ENCODE peak calls at places on chromosomes 11 and 22, in five cellular contexts. T, N, D, B and V are unnamed samples.

GRCh38 chr11:111392552-111392951 is 13.5 kb upstream of the POU2AF1 start:
- DNase-seq in T (no peak), N (no peak), D (no peak), B (no peak), V (no peak)

GRCh38 chr11:87298155-87298554 is 260.4 kb downstream of the TMEM135 start:
- DNase-seq in T (no peak), N (no peak), D (no peak), B (no peak), V (no peak)

GRCh38 chr11:128904872-128905344 is 13.8 kb downstream of the KCNJ5 start:
- DNase-seq in T (no peak), N (peak; percentile 3), D (no peak), B (no peak), V (no peak)

GRCh38 chr11:59615637-59616395 is at the start of gene OSBP:
- DNase-seq in T (peak; percentile 100), N (peak; percentile 100), D (peak; percentile 99), B (peak; percentile 96), V (peak; percentile 100)

GRCh38 chr22:25120093-25120561 is 79.5 kb upstream of the CRYBB3 start:
- DNase-seq in T (no peak), N (no peak), D (peak; percentile 77), B (no peak), V (peak; percentile 39)

GRCh38 chr11:75576017-75576416 is 14.0 kb downstream of the SERPINH1 start:
- DNase-seq in T (no peak), N (no peak), D (no peak), B (no peak), V (no peak)

GRCh38 chr11:17479284-17480214 is 2.9 kb upstream of the ABCC8 start:
- DNase-seq in T (peak; percentile 54), N (peak; percentile 34), D (peak; percentile 53), B (no peak), V (no peak)

GRCh38 chr11:7487360-7487759 is 2.1 kb downstream of the OLFML1 start:
- DNase-seq in T (no peak), N (no peak), D (no peak), B (no peak), V (no peak)

GRCh38 chr22:43471186-43471585 is 59.4 kb downstream of the MPPED1 start:
- DNase-seq in T (no peak), N (no peak), D (no peak), B (no peak), V (no peak)

GRCh38 chr11:102882389-102883024 is 7.7 kb upstream of the MMP12 start:
- DNase-seq in T (no peak), N (no peak), D (no peak), B (no peak), V (peak; percentile 48)

DNA sequence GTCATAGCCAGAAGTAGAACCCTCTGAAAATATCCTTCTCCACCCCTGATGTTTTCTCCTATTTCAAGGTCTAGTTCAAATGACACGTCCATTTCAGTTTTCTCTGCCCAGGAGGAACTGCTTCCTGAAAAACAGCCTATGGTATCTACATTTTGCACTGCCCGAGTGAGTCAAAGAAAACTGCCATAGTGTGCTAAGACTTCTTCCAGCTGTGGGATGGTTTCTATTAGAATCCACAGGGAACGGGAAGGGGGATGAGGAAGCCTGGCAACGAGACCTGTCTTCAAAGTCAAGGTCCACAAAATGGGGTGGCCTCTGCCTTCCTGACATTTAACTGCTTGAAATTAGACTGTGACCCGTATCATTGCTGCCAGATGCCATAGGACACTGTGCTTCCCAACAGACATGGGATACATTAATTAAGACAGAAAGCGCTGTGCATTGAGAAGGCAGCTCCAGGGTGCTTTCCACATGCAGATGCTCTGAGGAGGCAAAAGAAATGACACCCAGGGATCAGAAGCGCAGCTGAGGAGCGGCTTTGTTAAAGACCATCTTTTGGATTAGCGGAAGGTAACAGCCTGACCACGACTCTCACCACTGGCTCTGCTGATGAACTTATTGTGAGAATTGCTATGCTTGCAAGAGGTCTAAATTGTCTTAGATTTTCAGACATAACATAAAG is 39.4 kb upstream of the NUP50 start:
- DNase-seq in T (no peak), N (no peak), D (no peak), B (no peak), V (no peak)
- H3K27ac ChIP-seq in T (no peak overlapping the region), N (no peak overlapping the region), D (no peak overlapping the region), B (no peak overlapping the region), V (no peak overlapping the region)

GRCh38 chr11:133029096-133029495 is 503.2 kb downstream of the OPCML start:
- DNase-seq in T (no peak), N (no peak), D (no peak), B (no peak), V (no peak)
- H3K27ac ChIP-seq in T (no peak overlapping the region), N (no peak overlapping the region), D (no peak overlapping the region), B (no peak overlapping the region), V (no peak overlapping the region)

DNA sequence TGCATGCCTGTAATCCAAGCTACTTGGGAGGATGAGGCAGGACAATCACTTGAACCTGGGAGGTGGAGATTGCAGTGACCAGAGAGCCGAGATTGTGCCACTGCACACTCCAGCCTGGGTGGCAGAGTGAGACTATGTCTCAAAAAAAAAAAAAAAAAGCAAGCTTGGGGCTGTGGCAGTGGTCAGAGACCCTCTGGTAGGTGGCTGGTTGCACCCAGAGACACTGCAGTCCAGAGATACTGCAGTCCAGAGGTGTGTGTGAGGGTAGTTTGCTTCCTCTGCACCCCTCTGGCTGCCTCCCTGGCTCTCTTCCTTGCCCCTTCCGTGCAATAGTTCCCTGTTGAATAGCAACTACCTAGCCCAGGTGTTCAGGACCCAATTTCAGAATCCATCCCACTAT is 1.7 kb upstream of the CCDC134 start:
- DNase-seq in T (no peak), N (no peak), D (no peak), B (no peak), V (no peak)
- H3K27ac ChIP-seq in T (peak overlapping the region; percentile 89), N (no peak overlapping the region), D (no peak overlapping the region), B (no peak overlapping the region), V (no peak overlapping the region)

DNA sequence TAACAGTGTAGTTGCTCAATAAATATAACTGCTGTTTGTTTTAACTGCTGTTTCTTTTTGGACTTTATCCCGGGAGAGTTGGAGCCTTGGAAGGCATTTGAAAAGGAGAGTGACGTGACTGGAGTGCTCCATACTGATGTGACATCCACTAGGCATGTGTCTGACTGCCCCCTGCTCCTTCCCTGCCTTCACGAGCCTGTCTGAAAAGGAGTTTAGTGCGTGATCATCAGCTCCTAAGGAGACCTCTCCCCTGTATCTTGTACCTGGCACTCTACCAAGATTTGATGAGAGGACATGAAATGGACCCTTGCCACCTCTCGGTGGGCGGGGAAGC is 22.9 kb downstream of the ZBTB16 start:
- DNase-seq in T (no peak), N (no peak), D (no peak), B (no peak), V (no peak)
- H3K27ac ChIP-seq in T (peak overlapping the region; percentile 73), N (no peak overlapping the region), D (peak overlapping the region; percentile 59), B (no peak overlapping the region), V (no peak overlapping the region)

GRCh38 chr11:44285756-44286155 is 24.2 kb downstream of the ALX4 start:
- DNase-seq in T (no peak), N (no peak), D (no peak), B (no peak), V (no peak)
- H3K27ac ChIP-seq in T (no peak overlapping the region), N (no peak overlapping the region), D (no peak overlapping the region), B (no peak overlapping the region), V (no peak overlapping the region)

DNA sequence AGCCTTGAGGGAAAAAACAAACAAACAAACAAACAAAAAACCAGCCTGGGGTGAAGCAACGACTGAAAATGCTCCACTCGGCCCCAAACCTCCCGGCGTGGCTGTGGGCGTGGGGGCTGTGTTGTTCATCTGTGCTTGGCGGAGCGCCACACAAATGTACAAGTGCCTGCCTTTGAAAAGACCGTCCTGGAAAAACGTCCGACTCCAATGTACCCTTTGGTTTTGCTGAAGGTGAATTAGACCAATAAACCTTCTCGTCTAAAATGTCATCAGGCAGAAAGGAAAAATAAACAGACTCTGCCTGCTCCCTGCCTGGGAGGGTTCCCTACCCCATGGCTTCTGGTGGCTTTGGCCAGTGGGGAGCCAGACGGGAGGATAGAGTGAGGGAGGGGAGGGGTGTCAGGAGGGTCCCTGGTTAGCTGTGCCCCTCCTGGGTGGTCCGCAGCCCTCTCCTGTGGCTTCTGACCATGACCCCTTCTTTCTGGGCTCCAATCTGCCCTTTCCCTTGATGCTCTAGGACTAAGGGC is 93.9 kb downstream of the TRMU start:
- DNase-seq in T (no peak), N (no peak), D (peak; percentile 75), B (no peak), V (no peak)
- H3K27ac ChIP-seq in T (no peak overlapping the region), N (no peak overlapping the region), D (no peak overlapping the region), B (no peak overlapping the region), V (no peak overlapping the region)

GRCh38 chr11:118878187-118878586 is 5.5 kb upstream of the CXCR5 start:
- DNase-seq in T (no peak), N (no peak), D (no peak), B (no peak), V (no peak)
- H3K27ac ChIP-seq in T (no peak overlapping the region), N (no peak overlapping the region), D (no peak overlapping the region), B (no peak overlapping the region), V (no peak overlapping the region)